ENCODE peak calls at places on chromosomes 12 and 14, in nine cellular contexts. I is GM12892; C is left ventricle myocardium inferior; Y is T-helper 9 cell; F is NCI-H1436; B is Caco-2; U is amygdala; V is NK-92 treated with Interleukin-12 subunit alpha and Interleukin-12 subunit beta, amount 100 ng/mL, for 24 hours; H is H9. O is an unnamed sample.
A peak's percentile ranks its signal among the peaks of the same experiment; 100 is the strongest.

GRCh38 chr12:49979061-49979586 is 6.4 kb downstream of the AQP6 start:
- DNase-seq in V (no peak), F (no peak), U (no peak), C (no peak), H (no peak), I (no peak), B (no peak), Y (no peak), O (no peak)

GRCh38 chr12:29398495-29398894 is 17.5 kb upstream of the ERGIC2 start:
- DNase-seq in F (no peak), C (no peak), U (no peak), V (no peak), B (no peak), H (no peak), Y (no peak), I (no peak), O (no peak)

GRCh38 chr14:104123879-104124278 is 14.5 kb upstream of the KIF26A start:
- DNase-seq in B (no peak), C (no peak), Y (no peak), U (no peak), H (no peak), F (no peak), I (no peak), V (no peak), O (no peak)

GRCh38 chr12:54356228-54356627 is 8.1 kb downstream of the GPR84 start:
- DNase-seq in U (no peak), H (no peak), B (no peak), F (no peak), Y (no peak), V (no peak), I (no peak), C (no peak), O (no peak)

GRCh38 chr12:95218164-95218851 is 701 bp downstream of the VEZT start:
- DNase-seq in H (no peak), C (no peak), U (no peak), I (no peak), V (no peak), B (no peak), Y (peak; percentile 6), F (peak; percentile 54), O (peak; percentile 58)

GRCh38 chr12:114696443-114697245 is 12.7 kb upstream of the TBX3 start:
- DNase-seq in I (no peak), F (no peak), B (no peak), U (no peak), V (no peak), Y (no peak), C (no peak), H (peak; percentile 41), O (no peak)

GRCh38 chr12:62898568-62898967 is 36.4 kb downstream of the PPM1H start:
- DNase-seq in U (no peak), V (no peak), F (no peak), Y (no peak), C (no peak), I (no peak), H (no peak), B (no peak), O (no peak)

GRCh38 chr12:121801601-121802484 is 2.0 kb upstream of the SETD1B start:
- DNase-seq in Y (no peak), V (no peak), I (no peak), F (peak; percentile 71), U (no peak), H (peak; percentile 32), B (no peak), C (no peak), O (no peak)

GRCh38 chr12:29844667-29845066 is 60.9 kb upstream of the TMTC1 start:
- DNase-seq in B (no peak), C (no peak), H (no peak), V (no peak), Y (no peak), F (no peak), U (no peak), I (no peak), O (no peak)

GRCh38 chr14:62313228-62313627 is 551.0 kb downstream of the SNAPC1 start:
- DNase-seq in I (no peak), B (no peak), C (no peak), Y (no peak), V (no peak), F (no peak), H (no peak), U (no peak), O (no peak)

GRCh38 chr14:101813171-101813759 is 51.8 kb downstream of the PPP2R5C start:
- DNase-seq in C (peak; percentile 70), H (no peak), Y (no peak), B (no peak), V (no peak), U (no peak), F (no peak), I (no peak), O (peak; percentile 13)

GRCh38 chr12:104909761-104910160 is 48.3 kb downstream of the SLC41A2 start:
- DNase-seq in H (no peak), U (no peak), B (no peak), F (no peak), I (no peak), Y (no peak), V (no peak), C (no peak), O (no peak)

GRCh38 chr14:49768301-49769121 is 558 bp downstream of the KLHDC2 start:
- DNase-seq in Y (peak; percentile 56), H (peak; percentile 54), I (peak; percentile 30), V (no peak), B (peak; percentile 70), U (no peak), F (peak; percentile 11), C (peak; percentile 38), O (peak; percentile 71)

GRCh38 chr12:52416788-52417187 is 10.7 kb upstream of the KRT82 start:
- DNase-seq in F (no peak), B (no peak), I (no peak), U (no peak), Y (no peak), V (no peak), C (no peak), H (no peak), O (no peak)

GRCh38 chr14:79510659-79511058 is 700.6 kb downstream of the DIO2 start:
- DNase-seq in C (no peak), I (no peak), V (no peak), F (no peak), B (no peak), Y (no peak), U (no peak), H (no peak), O (no peak)

GRCh38 chr12:108596854-108597558 is 878 bp downstream of the TMEM119 start:
- DNase-seq in C (no peak), U (no peak), I (no peak), H (no peak), V (no peak), F (no peak), Y (no peak), B (no peak), O (no peak)

GRCh38 chr14:51546099-51546498 is 105.6 kb upstream of the FRMD6 start:
- DNase-seq in B (no peak), H (no peak), Y (no peak), F (no peak), I (no peak), U (no peak), C (no peak), V (no peak), O (no peak)

GRCh38 chr12:127431177-127431576 is 835.8 kb upstream of the TMEM132C start:
- DNase-seq in Y (no peak), B (no peak), V (no peak), F (no peak), C (no peak), H (no peak), I (no peak), U (no peak), O (no peak)

GRCh38 chr12:3655331-3655900 is 97.5 kb downstream of the CRACR2A start:
- DNase-seq in V (no peak), C (no peak), B (no peak), Y (no peak), F (peak; percentile 31), H (peak; percentile 80), I (no peak), U (no peak), O (no peak)

GRCh38 chr12:99598785-99599184 is 48.8 kb upstream of the GARIN6 start:
- DNase-seq in H (no peak), U (no peak), I (no peak), V (no peak), C (no peak), F (no peak), Y (no peak), B (no peak), O (no peak)

GRCh38 chr12:20142956-20143355 is 225.4 kb upstream of the PDE3A start:
- DNase-seq in H (peak; percentile 34), C (no peak), B (no peak), V (no peak), F (no peak), U (no peak), Y (no peak), I (no peak), O (no peak)

GRCh38 chr12:58067610-58068387 is 126.4 kb downstream of the ATP23 start:
- DNase-seq in B (no peak), H (no peak), U (no peak), V (no peak), Y (no peak), F (no peak), I (no peak), C (no peak), O (no peak)